ENCODE peak calls at places on chromosomes 5 and 9, in four cellular contexts. One of them, this sample, is unnamed.

GRCh38 chr5:177458912-177459350 is 12.3 kb downstream of the PRR7 start:
- DNase-seq in heart left ventricle: no peak
- DNase-seq in sigmoid colon: peak; percentile 73
- DNase-seq in tibial artery: no peak
- DNase-seq in this sample: no peak

GRCh38 chr5:77120086-77120485 is 33.0 kb upstream of the ZBED3 start:
- DNase-seq in heart left ventricle: no peak
- DNase-seq in sigmoid colon: no peak
- DNase-seq in tibial artery: no peak
- DNase-seq in this sample: no peak

GRCh38 chr9:71758277-71758676 is 10.0 kb downstream of the CEMIP2 start:
- DNase-seq in heart left ventricle: no peak
- DNase-seq in sigmoid colon: no peak
- DNase-seq in tibial artery: no peak
- DNase-seq in this sample: no peak

GRCh38 chr9:77747163-77747562 is 99.0 kb upstream of the GNA14 start:
- DNase-seq in heart left ventricle: no peak
- DNase-seq in sigmoid colon: no peak
- DNase-seq in tibial artery: no peak
- DNase-seq in this sample: no peak

GRCh38 chr9:126116351-126117157 is 210.1 kb upstream of the MVB12B start:
- DNase-seq in heart left ventricle: no peak
- DNase-seq in sigmoid colon: peak; percentile 14
- DNase-seq in tibial artery: no peak
- DNase-seq in this sample: no peak

GRCh38 chr5:178612299-178612698 is 14.6 kb downstream of the CLK4 start:
- DNase-seq in heart left ventricle: no peak
- DNase-seq in sigmoid colon: no peak
- DNase-seq in tibial artery: no peak
- DNase-seq in this sample: no peak

GRCh38 chr9:77597057-77597456 is 51.1 kb downstream of the GNA14 start:
- DNase-seq in heart left ventricle: no peak
- DNase-seq in sigmoid colon: no peak
- DNase-seq in tibial artery: no peak
- DNase-seq in this sample: no peak

GRCh38 chr5:155728857-155729683 is 597.9 kb upstream of the SGCD start:
- DNase-seq in heart left ventricle: peak; percentile 30
- DNase-seq in sigmoid colon: no peak
- DNase-seq in tibial artery: no peak
- DNase-seq in this sample: no peak

GRCh38 chr5:9545301-9545958 is 445 bp downstream of the SEMA5A start:
- DNase-seq in heart left ventricle: peak; percentile 27
- DNase-seq in sigmoid colon: peak; percentile 71
- DNase-seq in tibial artery: no peak
- DNase-seq in this sample: no peak

GRCh38 chr5:170173227-170173626 is 59.6 kb upstream of the C5orf58 start:
- DNase-seq in heart left ventricle: no peak
- DNase-seq in sigmoid colon: no peak
- DNase-seq in tibial artery: no peak
- DNase-seq in this sample: no peak

GRCh38 chr9:108439967-108440366 is 415.8 kb downstream of the ACTL7B start:
- DNase-seq in heart left ventricle: no peak
- DNase-seq in sigmoid colon: no peak
- DNase-seq in tibial artery: no peak
- DNase-seq in this sample: no peak

GRCh38 chr5:39256472-39256871 is 37.1 kb upstream of the FYB1 start:
- DNase-seq in heart left ventricle: no peak
- DNase-seq in sigmoid colon: no peak
- DNase-seq in tibial artery: no peak
- DNase-seq in this sample: peak; percentile 39

GRCh38 chr9:110125207-110125751 is 82.7 kb downstream of the C9orf152 start:
- DNase-seq in heart left ventricle: peak; percentile 90
- DNase-seq in sigmoid colon: peak; percentile 97
- DNase-seq in tibial artery: peak; percentile 98
- DNase-seq in this sample: no peak

GRCh38 chr9:114898741-114899140 is 31.6 kb downstream of the TNFSF8 start:
- DNase-seq in heart left ventricle: peak; percentile 22
- DNase-seq in sigmoid colon: no peak
- DNase-seq in tibial artery: no peak
- DNase-seq in this sample: no peak

GRCh38 chr5:96893342-96893741 is 17.0 kb downstream of the ERAP2 start:
- DNase-seq in heart left ventricle: no peak
- DNase-seq in sigmoid colon: no peak
- DNase-seq in tibial artery: no peak
- DNase-seq in this sample: no peak

GRCh38 chr9:2174321-2174720 is 159.2 kb downstream of the SMARCA2 start:
- DNase-seq in heart left ventricle: no peak
- DNase-seq in sigmoid colon: no peak
- DNase-seq in tibial artery: no peak
- DNase-seq in this sample: no peak

GRCh38 chr5:138668451-138668850 is 84.8 kb upstream of the CTNNA1 start:
- DNase-seq in heart left ventricle: peak; percentile 65
- DNase-seq in sigmoid colon: no peak
- DNase-seq in tibial artery: no peak
- DNase-seq in this sample: no peak

GRCh38 chr9:129781991-129782390 is 21.0 kb upstream of the TOR1B start:
- DNase-seq in heart left ventricle: no peak
- DNase-seq in sigmoid colon: no peak
- DNase-seq in tibial artery: no peak
- DNase-seq in this sample: no peak

GRCh38 chr5:63535840-63536602 is 426.2 kb downstream of the HTR1A start:
- DNase-seq in heart left ventricle: no peak
- DNase-seq in sigmoid colon: no peak
- DNase-seq in tibial artery: no peak
- DNase-seq in this sample: no peak

GRCh38 chr5:9507974-9508373 is 37.9 kb downstream of the SEMA5A start:
- DNase-seq in heart left ventricle: no peak
- DNase-seq in sigmoid colon: no peak
- DNase-seq in tibial artery: no peak
- DNase-seq in this sample: no peak

GRCh38 chr5:177552839-177553455 is 1.4 kb downstream of the FAM193B start:
- DNase-seq in heart left ventricle: no peak
- DNase-seq in sigmoid colon: no peak
- DNase-seq in tibial artery: no peak
- DNase-seq in this sample: no peak

GRCh38 chr5:50990296-50990924 is 324.0 kb downstream of the PARP8 start:
- DNase-seq in heart left ventricle: no peak
- DNase-seq in sigmoid colon: no peak
- DNase-seq in tibial artery: no peak
- DNase-seq in this sample: no peak

GRCh38 chr5:177496111-177497010 is 1.0 kb downstream of the PDLIM7 start:
- DNase-seq in heart left ventricle: peak; percentile 87
- DNase-seq in sigmoid colon: peak; percentile 97
- DNase-seq in tibial artery: peak; percentile 96
- DNase-seq in this sample: no peak

GRCh38 chr9:35690447-35691324 is 961 bp upstream of the TPM2 start:
- DNase-seq in heart left ventricle: peak; percentile 89
- DNase-seq in sigmoid colon: peak; percentile 97
- DNase-seq in tibial artery: peak; percentile 96
- DNase-seq in this sample: no peak

GRCh38 chr9:76366275-76366674 is 28.0 kb downstream of the RFK start:
- DNase-seq in heart left ventricle: no peak
- DNase-seq in sigmoid colon: no peak
- DNase-seq in tibial artery: no peak
- DNase-seq in this sample: no peak

GRCh38 chr5:124460000-124460399 is 286.4 kb downstream of the ZNF608 start:
- DNase-seq in heart left ventricle: no peak
- DNase-seq in sigmoid colon: no peak
- DNase-seq in tibial artery: no peak
- DNase-seq in this sample: no peak

GRCh38 chr5:98108497-98108896 is 665.0 kb upstream of the RGMB start:
- DNase-seq in heart left ventricle: no peak
- DNase-seq in sigmoid colon: no peak
- DNase-seq in tibial artery: no peak
- DNase-seq in this sample: no peak

GRCh38 chr9:96875460-96876142 is 21.3 kb upstream of the ZNF782 start:
- DNase-seq in heart left ventricle: peak; percentile 22
- DNase-seq in sigmoid colon: no peak
- DNase-seq in tibial artery: no peak
- DNase-seq in this sample: peak; percentile 54

GRCh38 chr9:116998305-116998704 is 311.2 kb downstream of the TRIM32 start:
- DNase-seq in heart left ventricle: no peak
- DNase-seq in sigmoid colon: no peak
- DNase-seq in tibial artery: no peak
- DNase-seq in this sample: no peak

GRCh38 chr9:33751536-33752129 is 43.7 kb upstream of the PRSS3 start:
- DNase-seq in heart left ventricle: no peak
- DNase-seq in sigmoid colon: no peak
- DNase-seq in tibial artery: no peak
- DNase-seq in this sample: no peak

GRCh38 chr5:72109625-72110024 is 2.4 kb downstream of the MAP1B start:
- DNase-seq in heart left ventricle: peak; percentile 16
- DNase-seq in sigmoid colon: no peak
- DNase-seq in tibial artery: peak; percentile 75
- DNase-seq in this sample: no peak

GRCh38 chr5:87598460-87598859 is 185.7 kb upstream of the CCNH start:
- DNase-seq in heart left ventricle: no peak
- DNase-seq in sigmoid colon: no peak
- DNase-seq in tibial artery: no peak
- DNase-seq in this sample: no peak

GRCh38 chr9:86093788-86094555 is 5.4 kb downstream of the GOLM1 start:
- DNase-seq in heart left ventricle: peak; percentile 13
- DNase-seq in sigmoid colon: no peak
- DNase-seq in tibial artery: no peak
- DNase-seq in this sample: peak; percentile 41

GRCh38 chr5:25744908-25745307 is 1100.1 kb upstream of the CDH10 start:
- DNase-seq in heart left ventricle: no peak
- DNase-seq in sigmoid colon: no peak
- DNase-seq in tibial artery: no peak
- DNase-seq in this sample: no peak

GRCh38 chr9:132163457-132163875 is 1.6 kb downstream of the NTNG2 start:
- DNase-seq in heart left ventricle: no peak
- DNase-seq in sigmoid colon: no peak
- DNase-seq in tibial artery: no peak
- DNase-seq in this sample: no peak

GRCh38 chr5:174423538-174423937 is 300.8 kb upstream of the MSX2 start:
- DNase-seq in heart left ventricle: no peak
- DNase-seq in sigmoid colon: no peak
- DNase-seq in tibial artery: no peak
- DNase-seq in this sample: no peak

GRCh38 chr9:113428062-113428600 is 17.6 kb downstream of the C9orf43 start:
- DNase-seq in heart left ventricle: no peak
- DNase-seq in sigmoid colon: no peak
- DNase-seq in tibial artery: no peak
- DNase-seq in this sample: no peak

DNA sequence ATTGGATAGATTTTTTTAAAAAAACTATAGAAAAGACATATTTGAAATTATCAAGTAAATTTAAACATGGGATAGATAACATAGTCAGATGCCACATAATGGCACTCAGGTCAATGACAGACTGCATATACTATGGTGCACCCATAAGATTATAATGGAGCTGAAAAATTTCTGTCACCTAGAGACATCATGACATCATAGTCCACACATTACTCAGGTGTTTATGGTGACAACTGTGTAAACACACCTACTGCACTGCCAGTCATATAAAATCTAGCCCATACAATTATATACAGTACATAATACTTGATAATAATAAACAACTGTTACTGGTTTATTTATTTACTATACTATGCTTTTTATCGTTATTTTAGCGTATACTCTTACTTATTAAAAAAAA is 58.6 kb downstream of the CPLANE1 start:
- DNase-seq in heart left ventricle: no peak
- DNase-seq in sigmoid colon: no peak
- DNase-seq in tibial artery: no peak
- DNase-seq in this sample: no peak
- H3K4me1 ChIP-seq in heart left ventricle: no peaks in the 10 kb centered on the region
- H3K4me1 ChIP-seq in sigmoid colon: no peaks in the 10 kb centered on the region
- H3K4me1 ChIP-seq in tibial artery: no peaks in the 10 kb centered on the region
- H3K4me1 ChIP-seq in this sample: no peaks in the 10 kb centered on the region

GRCh38 chr5:160116991-160117390 is 2.3 kb downstream of the PWWP2A start:
- DNase-seq in heart left ventricle: no peak
- DNase-seq in sigmoid colon: peak; percentile 28
- DNase-seq in tibial artery: no peak
- DNase-seq in this sample: no peak

GRCh38 chr5:160119905-160120266 is 636 bp upstream of the PWWP2A start:
- DNase-seq in heart left ventricle: no peak
- DNase-seq in sigmoid colon: no peak
- DNase-seq in tibial artery: no peak
- DNase-seq in this sample: no peak

GRCh38 chr5:160118349-160119141 is 705 bp downstream of the PWWP2A start:
- DNase-seq in heart left ventricle: peak; percentile 53
- DNase-seq in sigmoid colon: peak; percentile 85
- DNase-seq in tibial artery: peak; percentile 81
- DNase-seq in this sample: no peak

GRCh38 chr5:160119142-160119904 is at the start of gene PWWP2A:
- DNase-seq in heart left ventricle: peak; percentile 100
- DNase-seq in sigmoid colon: peak; percentile 100
- DNase-seq in tibial artery: peak; percentile 100
- DNase-seq in this sample: peak; percentile 100
- TF ChIP-seq CTCF in heart left ventricle: peak; percentile 9
- TF ChIP-seq CTCF in sigmoid colon: no peak
- TF ChIP-seq CTCF in tibial artery: no peak
- TF ChIP-seq CTCF in this sample: no peak

GRCh38 chr9:98185611-98186171 is 6.7 kb downstream of the CORO2A start:
- DNase-seq in heart left ventricle: no peak
- DNase-seq in sigmoid colon: no peak
- DNase-seq in tibial artery: no peak
- DNase-seq in this sample: no peak

GRCh38 chr9:98186236-98186635 is 6.2 kb downstream of the CORO2A start:
- DNase-seq in heart left ventricle: no peak
- DNase-seq in sigmoid colon: no peak
- DNase-seq in tibial artery: no peak
- DNase-seq in this sample: no peak

GRCh38 chr9:98184326-98184725 is 8.1 kb downstream of the CORO2A start:
- DNase-seq in heart left ventricle: no peak
- DNase-seq in sigmoid colon: no peak
- DNase-seq in tibial artery: no peak
- DNase-seq in this sample: no peak

GRCh38 chr9:98182889-98183599 is 9.4 kb downstream of the CORO2A start:
- DNase-seq in heart left ventricle: no peak
- DNase-seq in sigmoid colon: no peak
- DNase-seq in tibial artery: no peak
- DNase-seq in this sample: no peak

GRCh38 chr9:98185021-98185567 is 7.3 kb downstream of the CORO2A start:
- DNase-seq in heart left ventricle: no peak
- DNase-seq in sigmoid colon: no peak
- DNase-seq in tibial artery: no peak
- DNase-seq in this sample: no peak
- H3K27ac ChIP-seq in heart left ventricle: no peak overlapping the region
- H3K27ac ChIP-seq in sigmoid colon: no peak overlapping the region
- H3K27ac ChIP-seq in tibial artery: no peak overlapping the region
- H3K27ac ChIP-seq in this sample: no peak overlapping the region

GRCh38 chr5:112977440-112977861 is 853 bp downstream of the DCP2 start:
- DNase-seq in heart left ventricle: no peak
- DNase-seq in sigmoid colon: no peak
- DNase-seq in tibial artery: no peak
- DNase-seq in this sample: no peak

GRCh38 chr5:112986224-112986623 is 9.6 kb downstream of the DCP2 start:
- DNase-seq in heart left ventricle: no peak
- DNase-seq in sigmoid colon: no peak
- DNase-seq in tibial artery: no peak
- DNase-seq in this sample: no peak

GRCh38 chr5:112979723-112980122 is 3.1 kb downstream of the DCP2 start:
- DNase-seq in heart left ventricle: no peak
- DNase-seq in sigmoid colon: no peak
- DNase-seq in tibial artery: no peak
- DNase-seq in this sample: no peak

GRCh38 chr5:112978836-112979235 is 2.2 kb downstream of the DCP2 start:
- DNase-seq in heart left ventricle: no peak
- DNase-seq in sigmoid colon: no peak
- DNase-seq in tibial artery: no peak
- DNase-seq in this sample: no peak

GRCh38 chr5:112983307-112983811 is 6.8 kb downstream of the DCP2 start:
- DNase-seq in heart left ventricle: no peak
- DNase-seq in sigmoid colon: no peak
- DNase-seq in tibial artery: no peak
- DNase-seq in this sample: no peak
- H3K4me1 ChIP-seq in heart left ventricle: peaks cover 38% of the 10 kb centered on the region
- H3K4me1 ChIP-seq in sigmoid colon: no peaks in the 10 kb centered on the region
- H3K4me1 ChIP-seq in tibial artery: peaks cover 21% of the 10 kb centered on the region
- H3K4me1 ChIP-seq in this sample: peaks cover 30% of the 10 kb centered on the region